ENCODE peak calls at places on chromosomes 1 and 21, in six cellular contexts. One of them, this sample, is unnamed.

GRCh38 chr21:42784276-42784675 is 95.1 kb downstream of the WDR4 start:
- DNase-seq in brain microvascular endothelial cell: no peak
- DNase-seq in CD8-positive, alpha-beta T cell: no peak
- DNase-seq in HL-60: no peak
- DNase-seq in left ventricle myocardium inferior: no peak
- DNase-seq in adrenal gland: no peak
- DNase-seq in this sample: no peak

GRCh38 chr1:167666416-167666815 is 36.4 kb downstream of the RCSD1 start:
- DNase-seq in brain microvascular endothelial cell: peak; percentile 84
- DNase-seq in CD8-positive, alpha-beta T cell: no peak
- DNase-seq in HL-60: no peak
- DNase-seq in left ventricle myocardium inferior: no peak
- DNase-seq in adrenal gland: no peak
- DNase-seq in this sample: no peak

GRCh38 chr1:82788660-82789059 is 987.9 kb downstream of the ADGRL2 start:
- DNase-seq in brain microvascular endothelial cell: no peak
- DNase-seq in CD8-positive, alpha-beta T cell: no peak
- DNase-seq in HL-60: no peak
- DNase-seq in left ventricle myocardium inferior: no peak
- DNase-seq in adrenal gland: no peak
- DNase-seq in this sample: no peak

GRCh38 chr1:100474838-100475237 is 63.1 kb upstream of the GPR88 start:
- DNase-seq in brain microvascular endothelial cell: no peak
- DNase-seq in CD8-positive, alpha-beta T cell: no peak
- DNase-seq in HL-60: no peak
- DNase-seq in left ventricle myocardium inferior: no peak
- DNase-seq in adrenal gland: no peak
- DNase-seq in this sample: no peak

GRCh38 chr1:87194271-87194774 is 134.4 kb upstream of the LMO4 start:
- DNase-seq in brain microvascular endothelial cell: no peak
- DNase-seq in CD8-positive, alpha-beta T cell: no peak
- DNase-seq in HL-60: no peak
- DNase-seq in left ventricle myocardium inferior: no peak
- DNase-seq in adrenal gland: no peak
- DNase-seq in this sample: no peak

GRCh38 chr1:175178056-175178455 is 14.5 kb downstream of the KIAA0040 start:
- DNase-seq in brain microvascular endothelial cell: no peak
- DNase-seq in CD8-positive, alpha-beta T cell: no peak
- DNase-seq in HL-60: no peak
- DNase-seq in left ventricle myocardium inferior: no peak
- DNase-seq in adrenal gland: no peak
- DNase-seq in this sample: no peak

GRCh38 chr1:28378906-28379305 is 9.4 kb downstream of the PHACTR4 start:
- DNase-seq in brain microvascular endothelial cell: no peak
- DNase-seq in CD8-positive, alpha-beta T cell: no peak
- DNase-seq in HL-60: no peak
- DNase-seq in left ventricle myocardium inferior: no peak
- DNase-seq in adrenal gland: no peak
- DNase-seq in this sample: no peak

GRCh38 chr1:107076846-107077245 is 20.4 kb downstream of the PRMT6 start:
- DNase-seq in brain microvascular endothelial cell: no peak
- DNase-seq in CD8-positive, alpha-beta T cell: no peak
- DNase-seq in HL-60: peak; percentile 51
- DNase-seq in left ventricle myocardium inferior: no peak
- DNase-seq in adrenal gland: no peak
- DNase-seq in this sample: no peak

GRCh38 chr1:19191811-19192210 is 18.3 kb downstream of the UBR4 start:
- DNase-seq in brain microvascular endothelial cell: no peak
- DNase-seq in CD8-positive, alpha-beta T cell: no peak
- DNase-seq in HL-60: no peak
- DNase-seq in left ventricle myocardium inferior: no peak
- DNase-seq in adrenal gland: no peak
- DNase-seq in this sample: no peak

GRCh38 chr1:14314032-14314431 is 284.5 kb upstream of the KAZN start:
- DNase-seq in brain microvascular endothelial cell: no peak
- DNase-seq in CD8-positive, alpha-beta T cell: no peak
- DNase-seq in HL-60: no peak
- DNase-seq in left ventricle myocardium inferior: no peak
- DNase-seq in adrenal gland: no peak
- DNase-seq in this sample: no peak

GRCh38 chr1:107549152-107549810 is 408.4 kb downstream of the NTNG1 start:
- DNase-seq in brain microvascular endothelial cell: no peak
- DNase-seq in CD8-positive, alpha-beta T cell: no peak
- DNase-seq in HL-60: no peak
- DNase-seq in left ventricle myocardium inferior: no peak
- DNase-seq in adrenal gland: no peak
- DNase-seq in this sample: no peak

GRCh38 chr1:172449585-172450523 is 6.0 kb upstream of the PIGC start:
- DNase-seq in brain microvascular endothelial cell: peak; percentile 56
- DNase-seq in CD8-positive, alpha-beta T cell: no peak
- DNase-seq in HL-60: peak; percentile 89
- DNase-seq in left ventricle myocardium inferior: peak; percentile 50
- DNase-seq in adrenal gland: peak; percentile 53
- DNase-seq in this sample: peak; percentile 13
- TF ChIP-seq CTCF in brain microvascular endothelial cell: peak; percentile 87
- TF ChIP-seq CTCF in CD8-positive, alpha-beta T cell: peak; percentile 65
- TF ChIP-seq CTCF in HL-60: peak; percentile 86
- TF ChIP-seq CTCF in left ventricle myocardium inferior: peak; percentile 90
- TF ChIP-seq CTCF in adrenal gland: peak; percentile 88
- TF ChIP-seq CTCF in this sample: peak; percentile 97

GRCh38 chr1:115336741-115337140 is 1.3 kb downstream of the NGF start:
- DNase-seq in brain microvascular endothelial cell: no peak
- DNase-seq in CD8-positive, alpha-beta T cell: no peak
- DNase-seq in HL-60: no peak
- DNase-seq in left ventricle myocardium inferior: no peak
- DNase-seq in adrenal gland: no peak
- DNase-seq in this sample: no peak
- H3K4me3 ChIP-seq in brain microvascular endothelial cell: no peak overlapping the region
- H3K4me3 ChIP-seq in CD8-positive, alpha-beta T cell: no peak overlapping the region
- H3K4me3 ChIP-seq in HL-60: no peak overlapping the region
- H3K4me3 ChIP-seq in left ventricle myocardium inferior: peak overlapping the region; percentile 81
- H3K4me3 ChIP-seq in adrenal gland: no peak overlapping the region
- H3K4me3 ChIP-seq in this sample: no peak overlapping the region

GRCh38 chr1:8473892-8474300 is 156.0 kb downstream of the SLC45A1 start:
- DNase-seq in brain microvascular endothelial cell: no peak
- DNase-seq in CD8-positive, alpha-beta T cell: no peak
- DNase-seq in HL-60: no peak
- DNase-seq in left ventricle myocardium inferior: no peak
- DNase-seq in adrenal gland: no peak
- DNase-seq in this sample: no peak
- TF ChIP-seq CTCF in brain microvascular endothelial cell: no peak
- TF ChIP-seq CTCF in CD8-positive, alpha-beta T cell: no peak
- TF ChIP-seq CTCF in HL-60: no peak
- TF ChIP-seq CTCF in left ventricle myocardium inferior: no peak
- TF ChIP-seq CTCF in adrenal gland: no peak
- TF ChIP-seq CTCF in this sample: no peak

DNA sequence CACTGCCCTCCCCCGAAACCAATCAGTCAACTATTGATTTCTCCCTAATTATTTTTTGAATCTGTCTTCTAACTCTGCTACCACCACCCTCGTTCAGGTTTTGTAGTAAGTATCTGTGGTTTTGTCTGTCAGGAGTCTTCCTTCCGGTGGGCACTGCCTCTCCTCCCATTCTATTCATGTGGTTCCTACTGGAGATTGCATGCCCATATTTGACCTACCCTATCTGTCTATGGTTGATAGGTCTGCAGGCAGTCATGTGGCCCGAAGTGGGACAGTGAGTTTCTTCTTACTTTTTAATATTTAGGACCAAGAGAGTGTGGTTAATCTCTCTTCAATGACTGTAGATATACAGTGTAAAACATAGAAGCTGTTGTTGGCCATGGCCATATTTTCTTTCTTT is 17.8 kb upstream of the MAST2 start:
- DNase-seq in brain microvascular endothelial cell: no peak
- DNase-seq in CD8-positive, alpha-beta T cell: peak; percentile 52
- DNase-seq in HL-60: peak; percentile 63
- DNase-seq in left ventricle myocardium inferior: no peak
- DNase-seq in adrenal gland: no peak
- DNase-seq in this sample: no peak
- H3K4me3 ChIP-seq in brain microvascular endothelial cell: no peak overlapping the region
- H3K4me3 ChIP-seq in CD8-positive, alpha-beta T cell: no peak overlapping the region
- H3K4me3 ChIP-seq in HL-60: no peak overlapping the region
- H3K4me3 ChIP-seq in left ventricle myocardium inferior: no peak overlapping the region
- H3K4me3 ChIP-seq in adrenal gland: no peak overlapping the region
- H3K4me3 ChIP-seq in this sample: no peak overlapping the region

GRCh38 chr1:79847715-79848114 is 841.2 kb upstream of the ADGRL4 start:
- DNase-seq in brain microvascular endothelial cell: no peak
- DNase-seq in CD8-positive, alpha-beta T cell: no peak
- DNase-seq in HL-60: no peak
- DNase-seq in left ventricle myocardium inferior: peak; percentile 15
- DNase-seq in adrenal gland: no peak
- DNase-seq in this sample: no peak

GRCh38 chr1:79849388-79849787 is 842.9 kb upstream of the ADGRL4 start:
- DNase-seq in brain microvascular endothelial cell: no peak
- DNase-seq in CD8-positive, alpha-beta T cell: no peak
- DNase-seq in HL-60: no peak
- DNase-seq in left ventricle myocardium inferior: no peak
- DNase-seq in adrenal gland: no peak
- DNase-seq in this sample: no peak

GRCh38 chr1:79848316-79848715 is 841.8 kb upstream of the ADGRL4 start:
- DNase-seq in brain microvascular endothelial cell: no peak
- DNase-seq in CD8-positive, alpha-beta T cell: no peak
- DNase-seq in HL-60: no peak
- DNase-seq in left ventricle myocardium inferior: no peak
- DNase-seq in adrenal gland: no peak
- DNase-seq in this sample: no peak

DNA sequence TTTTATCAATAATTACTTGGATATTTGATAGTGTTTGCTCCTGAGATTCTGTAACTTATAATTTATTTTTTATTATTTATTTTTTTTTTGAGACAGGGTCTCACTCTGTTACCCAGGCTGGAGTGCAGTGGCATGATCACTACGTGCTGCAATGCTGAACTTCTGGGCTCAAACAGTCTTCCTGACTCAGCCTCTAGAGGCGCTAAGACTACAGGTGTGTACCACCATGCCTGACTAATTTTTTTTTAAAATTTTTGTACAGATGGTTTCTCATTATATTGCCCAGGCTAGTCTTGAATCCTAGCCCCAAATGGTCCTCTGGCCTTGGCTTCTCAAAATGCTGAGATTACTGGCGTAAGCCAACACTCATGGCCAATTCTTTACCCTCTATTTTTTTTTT is 845.5 kb upstream of the ADGRL4 start:
- DNase-seq in brain microvascular endothelial cell: no peak
- DNase-seq in CD8-positive, alpha-beta T cell: no peak
- DNase-seq in HL-60: no peak
- DNase-seq in left ventricle myocardium inferior: no peak
- DNase-seq in adrenal gland: no peak
- DNase-seq in this sample: no peak
- TF ChIP-seq CTCF in brain microvascular endothelial cell: peak; percentile 40
- TF ChIP-seq CTCF in CD8-positive, alpha-beta T cell: no peak
- TF ChIP-seq CTCF in HL-60: no peak
- TF ChIP-seq CTCF in left ventricle myocardium inferior: no peak
- TF ChIP-seq CTCF in adrenal gland: no peak
- TF ChIP-seq CTCF in this sample: peak; percentile 53

GRCh38 chr1:65147424-65148177 is 402 bp upstream of the AK4 start:
- DNase-seq in brain microvascular endothelial cell: no peak
- DNase-seq in CD8-positive, alpha-beta T cell: peak; percentile 51
- DNase-seq in HL-60: peak; percentile 30
- DNase-seq in left ventricle myocardium inferior: peak; percentile 60
- DNase-seq in adrenal gland: no peak
- DNase-seq in this sample: no peak
- H3K4me3 ChIP-seq in brain microvascular endothelial cell: peak overlapping the region; percentile 60
- H3K4me3 ChIP-seq in CD8-positive, alpha-beta T cell: peak overlapping the region; percentile 53
- H3K4me3 ChIP-seq in HL-60: peak overlapping the region; percentile 93
- H3K4me3 ChIP-seq in left ventricle myocardium inferior: peak overlapping the region; percentile 92
- H3K4me3 ChIP-seq in adrenal gland: no peak overlapping the region
- H3K4me3 ChIP-seq in this sample: peak overlapping the region; percentile 89

DNA sequence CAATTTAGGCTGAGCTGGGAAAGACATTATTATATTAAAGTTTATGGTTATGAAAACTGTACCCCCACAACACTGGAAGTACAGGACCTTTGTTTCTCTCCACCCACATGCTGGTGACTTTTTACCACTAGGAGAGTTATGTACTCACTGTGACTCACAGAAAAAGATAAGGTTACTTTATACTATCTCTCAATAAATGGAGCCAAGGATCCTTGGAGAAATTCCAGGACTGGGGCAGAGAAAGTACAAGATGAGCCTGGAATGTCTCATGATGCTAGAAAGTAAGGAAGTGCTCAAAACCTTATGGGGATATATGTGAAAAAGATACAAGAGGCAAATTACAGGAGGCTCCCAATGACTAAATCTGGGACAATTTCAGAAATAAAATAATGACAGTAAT is 63.9 kb upstream of the C1orf105 start:
- DNase-seq in brain microvascular endothelial cell: peak; percentile 92
- DNase-seq in CD8-positive, alpha-beta T cell: no peak
- DNase-seq in HL-60: no peak
- DNase-seq in left ventricle myocardium inferior: no peak
- DNase-seq in adrenal gland: peak; percentile 74
- DNase-seq in this sample: no peak
- TF ChIP-seq CTCF in brain microvascular endothelial cell: no peak
- TF ChIP-seq CTCF in CD8-positive, alpha-beta T cell: no peak
- TF ChIP-seq CTCF in HL-60: no peak
- TF ChIP-seq CTCF in left ventricle myocardium inferior: peak; percentile 14
- TF ChIP-seq CTCF in adrenal gland: no peak
- TF ChIP-seq CTCF in this sample: no peak

GRCh38 chr1:94247146-94248094 is 10.0 kb upstream of the ARHGAP29 start:
- DNase-seq in brain microvascular endothelial cell: peak; percentile 64
- DNase-seq in CD8-positive, alpha-beta T cell: no peak
- DNase-seq in HL-60: peak; percentile 25
- DNase-seq in left ventricle myocardium inferior: peak; percentile 85
- DNase-seq in adrenal gland: peak; percentile 59
- DNase-seq in this sample: no peak

GRCh38 chr1:94243665-94244064 is 6.3 kb upstream of the ARHGAP29 start:
- DNase-seq in brain microvascular endothelial cell: no peak
- DNase-seq in CD8-positive, alpha-beta T cell: no peak
- DNase-seq in HL-60: no peak
- DNase-seq in left ventricle myocardium inferior: no peak
- DNase-seq in adrenal gland: no peak
- DNase-seq in this sample: no peak

GRCh38 chr1:94246692-94247145 is 9.3 kb upstream of the ARHGAP29 start:
- DNase-seq in brain microvascular endothelial cell: no peak
- DNase-seq in CD8-positive, alpha-beta T cell: no peak
- DNase-seq in HL-60: no peak
- DNase-seq in left ventricle myocardium inferior: no peak
- DNase-seq in adrenal gland: no peak
- DNase-seq in this sample: no peak

GRCh38 chr1:94244816-94245215 is 7.4 kb upstream of the ARHGAP29 start:
- DNase-seq in brain microvascular endothelial cell: no peak
- DNase-seq in CD8-positive, alpha-beta T cell: no peak
- DNase-seq in HL-60: no peak
- DNase-seq in left ventricle myocardium inferior: no peak
- DNase-seq in adrenal gland: no peak
- DNase-seq in this sample: no peak

GRCh38 chr1:94245747-94246438 is 8.5 kb upstream of the ARHGAP29 start:
- DNase-seq in brain microvascular endothelial cell: no peak
- DNase-seq in CD8-positive, alpha-beta T cell: no peak
- DNase-seq in HL-60: no peak
- DNase-seq in left ventricle myocardium inferior: no peak
- DNase-seq in adrenal gland: no peak
- DNase-seq in this sample: no peak
- H3K4me3 ChIP-seq in brain microvascular endothelial cell: peak overlapping the region; percentile 81
- H3K4me3 ChIP-seq in CD8-positive, alpha-beta T cell: no peak overlapping the region
- H3K4me3 ChIP-seq in HL-60: no peak overlapping the region
- H3K4me3 ChIP-seq in left ventricle myocardium inferior: peak overlapping the region; percentile 80
- H3K4me3 ChIP-seq in adrenal gland: no peak overlapping the region
- H3K4me3 ChIP-seq in this sample: no peak overlapping the region